ENCODE peak calls at places on chromosomes 1 and 21, in seven cellular contexts. K is stimulated activated CD4-positive, alpha-beta T cell treated with anti-CD3 and anti-CD28 coated beads, Interleukin-12 subunit alpha, Interleukin-12 subunit beta, amount 100 ng/mL, for 48 hours; O is cardiac muscle cell; S is GDM1; U is HuH-7; X is HuH-7.5; Q is AG10803. G is an unnamed sample.

GRCh38 chr1:163063131-163064059 is 5.8 kb upstream of the RGS4 start:
- DNase-seq in U (no peak), O (no peak), Q (no peak), K (no peak), X (no peak), S (no peak), G (no peak)

GRCh38 chr1:151142411-151143056 is 3.9 kb downstream of the SEMA6C start:
- DNase-seq in K (no peak), S (no peak), U (no peak), Q (no peak), O (no peak), X (no peak), G (no peak)

GRCh38 chr1:189662190-189662589 is 815.5 kb downstream of the BRINP3 start:
- DNase-seq in S (no peak), U (no peak), X (no peak), Q (no peak), O (no peak), K (no peak), G (no peak)

GRCh38 chr1:193733674-193734073 is 547.3 kb upstream of the B3GALT2 start:
- DNase-seq in S (no peak), Q (no peak), K (no peak), U (no peak), X (no peak), O (no peak), G (no peak)

GRCh38 chr1:244092293-244093264 is 41.5 kb downstream of the ZBTB18 start:
- DNase-seq in S (no peak), U (no peak), Q (peak; percentile 86), K (no peak), O (peak; percentile 43), X (no peak), G (no peak)

GRCh38 chr1:46285730-46286477 is 17.5 kb downstream of the LRRC41 start:
- DNase-seq in X (no peak), O (no peak), U (no peak), Q (no peak), K (peak; percentile 41), S (no peak), G (no peak)

GRCh38 chr21:32908529-32908928 is 117.2 kb upstream of the OLIG2 start:
- DNase-seq in X (no peak), O (no peak), U (no peak), K (no peak), Q (no peak), S (no peak), G (no peak)

GRCh38 chr1:237041795-237042466 is at the start of gene RYR2:
- DNase-seq in Q (no peak), K (no peak), S (no peak), O (peak; percentile 29), X (no peak), U (no peak), G (no peak)

GRCh38 chr1:200039849-200040479 is 12.5 kb downstream of the NR5A2 start:
- DNase-seq in O (no peak), S (no peak), U (no peak), K (no peak), X (no peak), Q (no peak), G (no peak)

GRCh38 chr1:201019321-201019977 is 4.1 kb downstream of the KIF21B start:
- DNase-seq in O (peak; percentile 81), U (peak; percentile 81), X (peak; percentile 70), S (peak; percentile 85), K (peak; percentile 92), Q (peak; percentile 31), G (peak; percentile 91)

GRCh38 chr1:175572932-175573871 is 170.2 kb downstream of the TNR start:
- DNase-seq in K (no peak), X (no peak), O (no peak), S (no peak), U (no peak), Q (no peak), G (no peak)

GRCh38 chr1:206898089-206898908 is 1.1 kb downstream of the IL24 start:
- DNase-seq in Q (peak; percentile 69), O (peak; percentile 55), U (no peak), S (no peak), X (no peak), K (no peak), G (no peak)

GRCh38 chr1:61162513-61163274 is 80.3 kb downstream of the NFIA start:
- DNase-seq in X (no peak), S (no peak), O (no peak), U (no peak), K (no peak), Q (no peak), G (no peak)